ENCODE peak calls at places on chromosomes 1 and 21, in seven cellular contexts. A is H9, Z is IMR-90, T is mesenchymal stem cell, C is neuronal stem cell, P is mesendoderm, Y is H1. B is an unnamed sample.

GRCh38 chr21:19810779-19811178 is 1187.4 kb upstream of the NCAM2 start:
- DNase-seq in A (peak), Z (no peak), T (peak), C (no peak), P (peak), Y (no peak), B (no peak)

GRCh38 chr1:244210884-244211558 is 159.9 kb downstream of the ZBTB18 start:
- DNase-seq in A (peak), Z (no peak), T (no peak), C (peak), P (peak), Y (peak), B (peak)

GRCh38 chr1:180269848-180270766 is 40.0 kb downstream of the LHX4 start:
- DNase-seq in A (peak), Z (no peak), T (no peak), C (no peak), P (peak), Y (peak), B (peak)

GRCh38 chr1:169647512-169647911 is 17.6 kb upstream of the SELP start:
- DNase-seq in A (no peak), Z (no peak), T (no peak), C (no peak), P (no peak), Y (no peak), B (no peak)

GRCh38 chr1:108010581-108010980 is 45.6 kb upstream of the VAV3 start:
- DNase-seq in A (no peak), Z (no peak), T (no peak), C (no peak), P (no peak), Y (no peak), B (no peak)

GRCh38 chr1:221715321-221716169 is 26.3 kb downstream of the DUSP10 start:
- DNase-seq in A (peak), Z (peak), T (peak), C (no peak), P (peak), Y (no peak), B (no peak)

GRCh38 chr1:241323510-241323909 is 33.5 kb downstream of the RGS7 start:
- DNase-seq in A (peak), Z (peak), T (peak), C (peak), P (peak), Y (peak), B (peak)

GRCh38 chr1:109877320-109877771 is 33.3 kb upstream of the CSF1 start:
- DNase-seq in A (peak), Z (peak), T (peak), C (peak), P (peak), Y (peak), B (peak)

GRCh38 chr1:156009404-156009803 is 11.3 kb downstream of the SSR2 start:
- DNase-seq in A (no peak), Z (no peak), T (no peak), C (peak), P (no peak), Y (no peak), B (no peak)

GRCh38 chr21:42623684-42624083 is 29.7 kb upstream of the PDE9A start:
- DNase-seq in A (no peak), Z (no peak), T (no peak), C (no peak), P (no peak), Y (no peak), B (no peak)

GRCh38 chr1:206507395-206508129 is at the start of gene RASSF5:
- DNase-seq in A (peak), Z (peak), T (peak), C (peak), P (peak), Y (peak), B (peak)

GRCh38 chr1:224170748-224171478 is 12.1 kb upstream of the DEGS1 start:
- DNase-seq in A (peak), Z (no peak), T (peak), C (no peak), P (peak), Y (no peak), B (peak)

GRCh38 chr21:27190601-27191000 is 223.7 kb upstream of the ADAMTS5 start:
- DNase-seq in A (no peak), Z (peak), T (no peak), C (no peak), P (no peak), Y (no peak), B (no peak)

GRCh38 chr1:242811092-242811840 is 286.8 kb upstream of the PLD5 start:
- DNase-seq in A (no peak), Z (no peak), T (no peak), C (no peak), P (no peak), Y (no peak), B (no peak)

GRCh38 chr1:158613764-158614163 is 8.7 kb downstream of the OR10Z1 start:
- DNase-seq in A (no peak), Z (no peak), T (no peak), C (no peak), P (no peak), Y (no peak), B (no peak)

GRCh38 chr1:158607296-158607695 is 2.2 kb downstream of the OR10Z1 start:
- DNase-seq in A (no peak), Z (no peak), T (no peak), C (no peak), P (peak), Y (no peak), B (no peak)

GRCh38 chr1:158611916-158612315 is 6.8 kb downstream of the OR10Z1 start:
- DNase-seq in A (no peak), Z (no peak), T (no peak), C (no peak), P (no peak), Y (no peak), B (no peak)
- H2BK5ac ChIP-seq in A (no peak), Z (no peak), T (no peak), C (no peak), P (no peak), Y (no peak), B (no peak)

GRCh38 chr21:46328151-46328550 is 4.2 kb downstream of the PCNT start:
- DNase-seq in A (no peak), Z (no peak), T (no peak), C (no peak), P (no peak), Y (no peak), B (no peak)
- H2BK5ac ChIP-seq in A (no peak), Z (no peak), T (no peak), C (no peak), P (no peak), Y (no peak), B (no peak)

GRCh38 chr1:61071205-61071830 is 11.0 kb upstream of the NFIA start:
- DNase-seq in A (no peak), Z (no peak), T (no peak), C (no peak), P (no peak), Y (no peak), B (no peak)

GRCh38 chr1:61064673-61065072 is 17.7 kb upstream of the NFIA start:
- DNase-seq in A (no peak), Z (no peak), T (no peak), C (no peak), P (no peak), Y (no peak), B (no peak)

GRCh38 chr1:61070054-61070453 is 12.3 kb upstream of the NFIA start:
- DNase-seq in A (no peak), Z (no peak), T (no peak), C (no peak), P (no peak), Y (no peak), B (no peak)

DNA sequence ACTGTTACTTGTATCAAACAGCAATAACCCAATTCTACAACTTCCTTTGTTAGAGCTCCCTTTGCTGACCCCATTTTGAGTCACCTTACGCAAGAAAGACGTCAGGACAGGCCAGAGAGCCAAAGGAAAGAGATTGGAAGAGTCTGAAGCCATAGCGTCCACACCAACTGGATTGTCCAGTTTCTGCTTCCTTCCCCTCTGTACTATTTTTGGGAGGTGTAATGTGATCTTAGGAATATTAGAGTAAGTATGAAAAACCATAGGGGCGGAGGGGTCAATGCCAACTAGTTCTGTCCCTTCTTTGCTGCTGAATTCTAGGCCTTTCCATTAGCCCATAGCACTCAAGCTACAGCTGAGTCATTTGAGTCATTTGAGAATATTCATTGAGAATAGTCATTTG is 14.9 kb upstream of the NFIA start:
- DNase-seq in A (no peak), Z (no peak), T (no peak), C (no peak), P (no peak), Y (no peak), B (no peak)
- H2BK5ac ChIP-seq in A (no peak), Z (no peak), T (no peak), C (no peak), P (no peak), Y (no peak), B (no peak)

GRCh38 chr1:69090752-69091151 is 477.0 kb upstream of the LRRC7 start:
- DNase-seq in A (no peak), Z (no peak), T (no peak), C (no peak), P (no peak), Y (no peak), B (no peak)
- H2BK5ac ChIP-seq in A (no peak), Z (no peak), T (no peak), C (no peak), P (no peak), Y (no peak), B (no peak)

GRCh38 chr1:86151427-86151826 is 5.1 kb downstream of the COL24A1 start:
- DNase-seq in A (no peak), Z (peak), T (no peak), C (no peak), P (no peak), Y (no peak), B (no peak)
- H2BK5ac ChIP-seq in A (no peak), Z (peak), T (no peak), C (no peak), P (no peak), Y (no peak), B (no peak)

GRCh38 chr1:41312991-41313645 is 48.1 kb upstream of the FOXO6 start:
- DNase-seq in A (no peak), Z (no peak), T (no peak), C (no peak), P (no peak), Y (no peak), B (no peak)

GRCh38 chr1:41314781-41315481 is 46.3 kb upstream of the FOXO6 start:
- DNase-seq in A (no peak), Z (peak), T (peak), C (no peak), P (no peak), Y (peak), B (no peak)

GRCh38 chr1:41314376-41314775 is 46.9 kb upstream of the FOXO6 start:
- DNase-seq in A (no peak), Z (no peak), T (no peak), C (no peak), P (peak), Y (no peak), B (peak)

GRCh38 chr1:41315482-41315823 is 45.8 kb upstream of the FOXO6 start:
- DNase-seq in A (no peak), Z (peak), T (peak), C (no peak), P (no peak), Y (peak), B (peak)

GRCh38 chr1:41313661-41314131 is 47.5 kb upstream of the FOXO6 start:
- DNase-seq in A (peak), Z (no peak), T (peak), C (no peak), P (peak), Y (peak), B (peak)
- H2BK5ac ChIP-seq in A (no peak), Z (no peak), T (no peak), C (no peak), P (no peak), Y (no peak), B (no peak)

DNA sequence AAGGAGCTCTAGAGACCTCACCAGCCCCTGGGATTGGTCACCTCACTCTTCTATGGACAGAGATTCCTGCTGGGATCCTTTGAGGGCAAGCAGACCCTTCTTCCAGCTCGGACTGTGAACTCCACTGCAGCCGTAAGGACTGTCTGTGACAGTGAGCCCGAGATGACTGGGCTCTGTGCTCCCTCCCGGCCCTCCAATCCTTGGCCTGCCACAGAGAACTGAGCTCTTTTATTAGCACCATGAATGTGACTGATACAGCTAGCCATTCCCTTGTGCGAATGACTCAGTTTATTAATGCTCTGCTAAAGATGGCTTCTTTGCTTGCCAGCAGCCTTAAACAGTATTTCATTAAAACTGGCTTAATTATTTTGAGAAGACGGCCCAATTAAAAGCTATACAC is 194.6 kb upstream of the LMO4 start:
- DNase-seq in A (no peak), Z (peak), T (no peak), C (no peak), P (no peak), Y (no peak), B (no peak)
- H2BK5ac ChIP-seq in A (no peak), Z (no peak), T (no peak), C (no peak), P (no peak), Y (no peak), B (no peak)